ENCODE peak calls at places on chromosome X, in nine cellular contexts. C is NCI-H2081, G is Daoy, Q is T-helper 1 cell, D is aorta, O is neural crest cell, H is NCI-H748 treated with DMSO at 0.1 percent for 48 hours, B is T-cell, W is Calu3. Y is an unnamed sample.
A peak's percentile ranks its signal among the peaks of the same experiment; 100 is the strongest.

GRCh38 chrX:70434914-70435586 is 9.6 kb upstream of the DLG3 start:
- DNase-seq in B (no peak), G (peak; percentile 23), Q (no peak), W (no peak), D (peak; percentile 82), H (no peak), C (no peak), O (no peak), Y (no peak)

GRCh38 chrX:111052478-111052877 is 43.5 kb upstream of the PAK3 start:
- DNase-seq in W (no peak), H (no peak), B (no peak), O (no peak), Q (no peak), G (no peak), D (no peak), C (no peak), Y (no peak)

GRCh38 chrX:140762061-140762460 is 52.5 kb downstream of the LINC00632 start:
- DNase-seq in D (no peak), O (peak; percentile 52), W (peak; percentile 26), Q (no peak), B (no peak), G (peak; percentile 34), H (peak; percentile 29), C (no peak), Y (peak; percentile 0)

GRCh38 chrX:52988985-52989917 is 30.9 kb upstream of the FAM156A start:
- DNase-seq in C (no peak), O (no peak), Q (no peak), G (peak; percentile 56), D (no peak), W (peak; percentile 23), B (no peak), H (no peak), Y (no peak)

GRCh38 chrX:11137543-11138139 is 26.5 kb downstream of the HCCS start:
- DNase-seq in D (no peak), W (peak; percentile 4), H (no peak), Q (no peak), C (no peak), O (no peak), B (no peak), G (peak; percentile 3), Y (peak; percentile 5)

GRCh38 chrX:153934473-153935325 is at the start of gene NAA10:
- DNase-seq in H (peak; percentile 29), W (peak; percentile 83), O (no peak), C (peak; percentile 38), B (no peak), D (peak; percentile 81), Q (peak; percentile 59), G (peak; percentile 83), Y (peak; percentile 80)

GRCh38 chrX:8879750-8880149 is 78.6 kb upstream of the FAM9A start:
- DNase-seq in W (peak; percentile 63), B (no peak), G (peak; percentile 23), C (no peak), D (no peak), H (no peak), Q (peak; percentile 2), O (peak; percentile 5), Y (no peak)

GRCh38 chrX:35826503-35826902 is 28.4 kb downstream of the MAGEB16 start:
- DNase-seq in C (no peak), W (peak; percentile 59), H (no peak), D (no peak), G (no peak), Q (no peak), B (no peak), O (no peak), Y (no peak)

GRCh38 chrX:71859637-71860036 is 51.0 kb upstream of the NHSL2 start:
- DNase-seq in D (no peak), O (peak; percentile 51), Q (peak; percentile 7), G (peak; percentile 39), H (no peak), C (peak; percentile 16), B (no peak), W (peak; percentile 49), Y (no peak)

GRCh38 chrX:356385-357034 is 30.2 kb downstream of the PPP2R3B start:
- DNase-seq in D (peak; percentile 9), O (no peak), Q (no peak), G (peak; percentile 19), W (no peak), B (no peak), H (no peak), C (no peak), Y (no peak)

GRCh38 chrX:45623266-45623665 is 422.6 kb upstream of the DIPK2B start:
- DNase-seq in Q (no peak), B (no peak), H (no peak), C (peak; percentile 38), D (no peak), O (no peak), W (no peak), G (peak; percentile 49), Y (peak; percentile 20)